ENCODE peak calls at places on chromosomes 6 and 20, in six cellular contexts. E is dermis microvascular lymphatic vessel endothelial cell; O is adipocyte; D is effector CD8-positive, alpha-beta T cell; F is spleen; Y is KG1. U is an unnamed sample.

GRCh38 chr6:98657764-98658163 is 176.6 kb upstream of the POU3F2 start:
- DNase-seq in Y (peak; percentile 26), O (peak; percentile 53), F (no peak), D (no peak), E (peak; percentile 7), U (no peak)

GRCh38 chr6:139028242-139028657 is 295 bp upstream of the ABRACL start:
- DNase-seq in O (no peak), F (no peak), E (no peak), D (no peak), Y (no peak), U (no peak)

GRCh38 chr6:3489961-3490621 is 33.2 kb upstream of the SLC22A23 start:
- DNase-seq in Y (no peak), O (no peak), E (no peak), F (no peak), D (no peak), U (no peak)

GRCh38 chr6:90677440-90677839 is 90.6 kb upstream of the MAP3K7 start:
- DNase-seq in D (no peak), O (no peak), Y (no peak), E (no peak), F (no peak), U (no peak)

GRCh38 chr6:30037182-30037788 is 23.8 kb upstream of the POLR1H start:
- DNase-seq in E (no peak), O (peak; percentile 65), F (no peak), Y (no peak), D (no peak), U (no peak)

GRCh38 chr20:52105573-52106422 is 85.8 kb downstream of the ZFP64 start:
- DNase-seq in E (no peak), D (no peak), O (peak; percentile 54), Y (no peak), F (no peak), U (no peak)

GRCh38 chr6:24330137-24330732 is 27.6 kb downstream of the DCDC2 start:
- DNase-seq in O (no peak), E (no peak), Y (no peak), D (no peak), F (no peak), U (no peak)

GRCh38 chr6:53195048-53195447 is 46.4 kb upstream of the GCM1 start:
- DNase-seq in F (no peak), D (no peak), O (no peak), E (no peak), Y (no peak), U (no peak)

GRCh38 chr6:135144678-135145508 is 36.2 kb upstream of the MYB start:
- DNase-seq in D (no peak), F (no peak), E (no peak), Y (peak; percentile 33), O (peak; percentile 51), U (no peak)

GRCh38 chr20:3473944-3474343 is 3.1 kb downstream of the ATRN start:
- DNase-seq in E (no peak), O (no peak), F (no peak), D (no peak), Y (no peak), U (no peak)

GRCh38 chr20:944148-944547 is 28.0 kb upstream of the ANGPT4 start:
- DNase-seq in Y (no peak), O (no peak), D (no peak), E (no peak), F (no peak), U (no peak)

GRCh38 chr20:59598625-59599310 is 5.6 kb upstream of the PHACTR3 start:
- DNase-seq in E (peak; percentile 9), F (no peak), O (peak; percentile 42), D (no peak), Y (no peak), U (no peak)

GRCh38 chr6:36888654-36889481 is 3.1 kb downstream of the C6orf89 start:
- DNase-seq in E (no peak), O (no peak), Y (no peak), D (no peak), F (no peak), U (no peak)

GRCh38 chr6:125957845-125958244 is 1.3 kb downstream of the HINT3 start:
- DNase-seq in F (no peak), D (no peak), E (no peak), O (peak; percentile 39), Y (no peak), U (no peak)

GRCh38 chr6:44701637-44702101 is 314.2 kb downstream of the CDC5L start:
- DNase-seq in F (no peak), Y (no peak), D (no peak), O (no peak), E (no peak), U (no peak)

U was measured in SIG-M5.